ENCODE peak calls at places on chromosomes 11 and 22, in five cellular contexts. One of them, this sample, is unnamed.

GRCh38 chr11:70153133-70153727 is 49.9 kb upstream of the FADD start:
- DNase-seq in heart left ventricle: no peak
- DNase-seq in stimulated activated CD4-positive, alpha-beta T cell treated with anti-CD3 and anti-CD28 coated beads, Interleukin-2, amount 100 ng/mL, for 24 hours: no peak
- DNase-seq in lower leg skin: no peak
- DNase-seq in NCI-H748 treated with DMSO at 0.1 percent for 48 hours: no peak
- DNase-seq in this sample: no peak

GRCh38 chr22:29625090-29625825 is 21.8 kb downstream of the NF2 start:
- DNase-seq in heart left ventricle: no peak
- DNase-seq in stimulated activated CD4-positive, alpha-beta T cell treated with anti-CD3 and anti-CD28 coated beads, Interleukin-2, amount 100 ng/mL, for 24 hours: peak
- DNase-seq in lower leg skin: no peak
- DNase-seq in NCI-H748 treated with DMSO at 0.1 percent for 48 hours: no peak
- DNase-seq in this sample: peak

GRCh38 chr11:8608646-8609045 is 14.6 kb upstream of the STK33 start:
- DNase-seq in heart left ventricle: no peak
- DNase-seq in stimulated activated CD4-positive, alpha-beta T cell treated with anti-CD3 and anti-CD28 coated beads, Interleukin-2, amount 100 ng/mL, for 24 hours: no peak
- DNase-seq in lower leg skin: no peak
- DNase-seq in NCI-H748 treated with DMSO at 0.1 percent for 48 hours: no peak
- DNase-seq in this sample: no peak

GRCh38 chr22:46084943-46085830 is 65.1 kb upstream of the PPARA start:
- DNase-seq in heart left ventricle: peak
- DNase-seq in stimulated activated CD4-positive, alpha-beta T cell treated with anti-CD3 and anti-CD28 coated beads, Interleukin-2, amount 100 ng/mL, for 24 hours: no peak
- DNase-seq in lower leg skin: peak
- DNase-seq in NCI-H748 treated with DMSO at 0.1 percent for 48 hours: no peak
- DNase-seq in this sample: no peak

GRCh38 chr22:36201630-36202312 is at the start of gene APOL4:
- DNase-seq in heart left ventricle: peak
- DNase-seq in stimulated activated CD4-positive, alpha-beta T cell treated with anti-CD3 and anti-CD28 coated beads, Interleukin-2, amount 100 ng/mL, for 24 hours: no peak
- DNase-seq in lower leg skin: peak
- DNase-seq in NCI-H748 treated with DMSO at 0.1 percent for 48 hours: peak
- DNase-seq in this sample: peak

GRCh38 chr11:94910779-94911178 is 62.6 kb downstream of the CWC15 start:
- DNase-seq in heart left ventricle: no peak
- DNase-seq in stimulated activated CD4-positive, alpha-beta T cell treated with anti-CD3 and anti-CD28 coated beads, Interleukin-2, amount 100 ng/mL, for 24 hours: no peak
- DNase-seq in lower leg skin: no peak
- DNase-seq in NCI-H748 treated with DMSO at 0.1 percent for 48 hours: no peak
- DNase-seq in this sample: no peak

GRCh38 chr22:46738961-46739870 is 1.2 kb upstream of the CERK start:
- DNase-seq in heart left ventricle: peak
- DNase-seq in stimulated activated CD4-positive, alpha-beta T cell treated with anti-CD3 and anti-CD28 coated beads, Interleukin-2, amount 100 ng/mL, for 24 hours: peak
- DNase-seq in lower leg skin: peak
- DNase-seq in NCI-H748 treated with DMSO at 0.1 percent for 48 hours: no peak
- DNase-seq in this sample: peak

GRCh38 chr11:120597250-120597649 is 85.7 kb downstream of the GRIK4 start:
- DNase-seq in heart left ventricle: no peak
- DNase-seq in stimulated activated CD4-positive, alpha-beta T cell treated with anti-CD3 and anti-CD28 coated beads, Interleukin-2, amount 100 ng/mL, for 24 hours: no peak
- DNase-seq in lower leg skin: no peak
- DNase-seq in NCI-H748 treated with DMSO at 0.1 percent for 48 hours: no peak
- DNase-seq in this sample: no peak

GRCh38 chr11:123268118-123268517 is 73.1 kb upstream of the CLMP start:
- DNase-seq in heart left ventricle: no peak
- DNase-seq in stimulated activated CD4-positive, alpha-beta T cell treated with anti-CD3 and anti-CD28 coated beads, Interleukin-2, amount 100 ng/mL, for 24 hours: no peak
- DNase-seq in lower leg skin: no peak
- DNase-seq in NCI-H748 treated with DMSO at 0.1 percent for 48 hours: no peak
- DNase-seq in this sample: no peak

GRCh38 chr11:6061475-6061874 is 30.9 kb upstream of the OR56A1 start:
- DNase-seq in heart left ventricle: no peak
- DNase-seq in stimulated activated CD4-positive, alpha-beta T cell treated with anti-CD3 and anti-CD28 coated beads, Interleukin-2, amount 100 ng/mL, for 24 hours: no peak
- DNase-seq in lower leg skin: no peak
- DNase-seq in NCI-H748 treated with DMSO at 0.1 percent for 48 hours: no peak
- DNase-seq in this sample: no peak

GRCh38 chr11:75664366-75664765 is 4.5 kb downstream of the MAP6 start:
- DNase-seq in heart left ventricle: no peak
- DNase-seq in stimulated activated CD4-positive, alpha-beta T cell treated with anti-CD3 and anti-CD28 coated beads, Interleukin-2, amount 100 ng/mL, for 24 hours: no peak
- DNase-seq in lower leg skin: no peak
- DNase-seq in NCI-H748 treated with DMSO at 0.1 percent for 48 hours: no peak
- DNase-seq in this sample: no peak

GRCh38 chr11:25899761-25900160 is 432.2 kb upstream of the ANO3 start:
- DNase-seq in heart left ventricle: no peak
- DNase-seq in stimulated activated CD4-positive, alpha-beta T cell treated with anti-CD3 and anti-CD28 coated beads, Interleukin-2, amount 100 ng/mL, for 24 hours: no peak
- DNase-seq in lower leg skin: no peak
- DNase-seq in NCI-H748 treated with DMSO at 0.1 percent for 48 hours: no peak
- DNase-seq in this sample: no peak

GRCh38 chr11:30960387-30960992 is 374.3 kb upstream of the MPPED2 start:
- DNase-seq in heart left ventricle: no peak
- DNase-seq in stimulated activated CD4-positive, alpha-beta T cell treated with anti-CD3 and anti-CD28 coated beads, Interleukin-2, amount 100 ng/mL, for 24 hours: no peak
- DNase-seq in lower leg skin: no peak
- DNase-seq in NCI-H748 treated with DMSO at 0.1 percent for 48 hours: peak
- DNase-seq in this sample: no peak

GRCh38 chr11:110098645-110099044 is 5.5 kb downstream of the ZC3H12C start:
- DNase-seq in heart left ventricle: no peak
- DNase-seq in stimulated activated CD4-positive, alpha-beta T cell treated with anti-CD3 and anti-CD28 coated beads, Interleukin-2, amount 100 ng/mL, for 24 hours: no peak
- DNase-seq in lower leg skin: no peak
- DNase-seq in NCI-H748 treated with DMSO at 0.1 percent for 48 hours: no peak
- DNase-seq in this sample: no peak

GRCh38 chr22:29975494-29975893 is 92.5 kb downstream of the MTMR3 start:
- DNase-seq in heart left ventricle: no peak
- DNase-seq in stimulated activated CD4-positive, alpha-beta T cell treated with anti-CD3 and anti-CD28 coated beads, Interleukin-2, amount 100 ng/mL, for 24 hours: no peak
- DNase-seq in lower leg skin: no peak
- DNase-seq in NCI-H748 treated with DMSO at 0.1 percent for 48 hours: no peak
- DNase-seq in this sample: no peak

GRCh38 chr22:26550498-26551033 is 38.3 kb upstream of the TFIP11 start:
- DNase-seq in heart left ventricle: peak
- DNase-seq in stimulated activated CD4-positive, alpha-beta T cell treated with anti-CD3 and anti-CD28 coated beads, Interleukin-2, amount 100 ng/mL, for 24 hours: no peak
- DNase-seq in lower leg skin: no peak
- DNase-seq in NCI-H748 treated with DMSO at 0.1 percent for 48 hours: no peak
- DNase-seq in this sample: no peak

GRCh38 chr11:16292167-16292859 is 64.0 kb downstream of the SOX6 start:
- DNase-seq in heart left ventricle: peak
- DNase-seq in stimulated activated CD4-positive, alpha-beta T cell treated with anti-CD3 and anti-CD28 coated beads, Interleukin-2, amount 100 ng/mL, for 24 hours: no peak
- DNase-seq in lower leg skin: no peak
- DNase-seq in NCI-H748 treated with DMSO at 0.1 percent for 48 hours: no peak
- DNase-seq in this sample: no peak

GRCh38 chr11:67316882-67317364 is 13.6 kb downstream of the SSH3 start:
- DNase-seq in heart left ventricle: no peak
- DNase-seq in stimulated activated CD4-positive, alpha-beta T cell treated with anti-CD3 and anti-CD28 coated beads, Interleukin-2, amount 100 ng/mL, for 24 hours: no peak
- DNase-seq in lower leg skin: no peak
- DNase-seq in NCI-H748 treated with DMSO at 0.1 percent for 48 hours: peak
- DNase-seq in this sample: no peak

GRCh38 chr22:43698403-43698802 is 113.7 kb downstream of the EFCAB6 start:
- DNase-seq in heart left ventricle: no peak
- DNase-seq in stimulated activated CD4-positive, alpha-beta T cell treated with anti-CD3 and anti-CD28 coated beads, Interleukin-2, amount 100 ng/mL, for 24 hours: no peak
- DNase-seq in lower leg skin: no peak
- DNase-seq in NCI-H748 treated with DMSO at 0.1 percent for 48 hours: no peak
- DNase-seq in this sample: no peak

GRCh38 chr11:123475478-123475877 is 45.4 kb downstream of the GRAMD1B start:
- DNase-seq in heart left ventricle: no peak
- DNase-seq in stimulated activated CD4-positive, alpha-beta T cell treated with anti-CD3 and anti-CD28 coated beads, Interleukin-2, amount 100 ng/mL, for 24 hours: no peak
- DNase-seq in lower leg skin: no peak
- DNase-seq in NCI-H748 treated with DMSO at 0.1 percent for 48 hours: no peak
- DNase-seq in this sample: no peak

GRCh38 chr11:60910711-60911366 is 3.1 kb upstream of the TMEM109 start:
- DNase-seq in heart left ventricle: no peak
- DNase-seq in stimulated activated CD4-positive, alpha-beta T cell treated with anti-CD3 and anti-CD28 coated beads, Interleukin-2, amount 100 ng/mL, for 24 hours: no peak
- DNase-seq in lower leg skin: no peak
- DNase-seq in NCI-H748 treated with DMSO at 0.1 percent for 48 hours: no peak
- DNase-seq in this sample: no peak